ENCODE peak calls at places on chromosome 15, in five cellular contexts. Q, W, E, I and M are unnamed samples.

GRCh38 chr15:60392601-60392985 is 5.2 kb downstream of the ANXA2 start:
- DNase-seq in Q (peak), W (peak), E (peak), I (no peak), M (no peak)

GRCh38 chr15:101091080-101092017 is 160.5 kb downstream of the CHSY1 start:
- DNase-seq in Q (no peak), W (no peak), E (peak), I (no peak), M (no peak)

GRCh38 chr15:99333413-99333812 is 82.1 kb downstream of the LRRC28 start:
- DNase-seq in Q (no peak), W (no peak), E (no peak), I (no peak), M (no peak)

GRCh38 chr15:83850846-83851245 is 196.9 kb downstream of the ADAMTSL3 start:
- DNase-seq in Q (no peak), W (no peak), E (no peak), I (no peak), M (no peak)

GRCh38 chr15:98896802-98897732 is 110.5 kb downstream of the PGPEP1L start:
- DNase-seq in Q (no peak), W (no peak), E (peak), I (no peak), M (no peak)

GRCh38 chr15:95051881-95052280 is 820.5 kb downstream of the MCTP2 start:
- DNase-seq in Q (no peak), W (no peak), E (no peak), I (no peak), M (no peak)

GRCh38 chr15:40358492-40359353 is 704 bp downstream of the DISP2 start:
- DNase-seq in Q (peak), W (no peak), E (no peak), I (no peak), M (no peak)

GRCh38 chr15:84552896-84553295 is 47.9 kb upstream of the ZSCAN2 start:
- DNase-seq in Q (no peak), W (no peak), E (no peak), I (no peak), M (no peak)

GRCh38 chr15:100468265-100468664 is 60.5 kb downstream of the CERS3 start:
- DNase-seq in Q (no peak), W (no peak), E (no peak), I (no peak), M (no peak)

GRCh38 chr15:99295840-99296239 is 44.6 kb downstream of the LRRC28 start:
- DNase-seq in Q (no peak), W (no peak), E (no peak), I (no peak), M (no peak)

GRCh38 chr15:77599899-77600298 is 32.8 kb downstream of the LINGO1 start:
- DNase-seq in Q (no peak), W (no peak), E (peak), I (no peak), M (no peak)

GRCh38 chr15:52734329-52734728 is 55.1 kb upstream of the ATOSA start:
- DNase-seq in Q (no peak), W (no peak), E (no peak), I (no peak), M (no peak)

GRCh38 chr15:50543556-50543955 is 2.9 kb downstream of the USP50 start:
- DNase-seq in Q (no peak), W (no peak), E (no peak), I (no peak), M (no peak)

GRCh38 chr15:60970246-60971170 is 258.6 kb downstream of the RORA start:
- DNase-seq in Q (no peak), W (no peak), E (no peak), I (no peak), M (no peak)

GRCh38 chr15:80891006-80891405 is 98.6 kb downstream of the MESD start:
- DNase-seq in Q (no peak), W (no peak), E (no peak), I (no peak), M (no peak)

GRCh38 chr15:34436956-34437442 is 609 bp downstream of the GOLGA8A start:
- DNase-seq in Q (peak), W (peak), E (peak), I (peak), M (peak)

GRCh38 chr15:27670481-27670880 is 428.6 kb downstream of the OCA2 start:
- DNase-seq in Q (no peak), W (no peak), E (no peak), I (no peak), M (no peak)

GRCh38 chr15:36409819-36410218 is 169.6 kb upstream of the CDIN1 start:
- DNase-seq in Q (no peak), W (no peak), E (no peak), I (no peak), M (no peak)

GRCh38 chr15:35522061-35522460 is 23.9 kb downstream of the DPH6 start:
- DNase-seq in Q (no peak), W (no peak), E (no peak), I (no peak), M (no peak)

GRCh38 chr15:59801649-59802048 is 112.5 kb upstream of the BNIP2 start:
- DNase-seq in Q (no peak), W (no peak), E (no peak), I (no peak), M (no peak)

GRCh38 chr15:90560229-90560771 is 30.6 kb downstream of the CRTC3 start:
- DNase-seq in Q (no peak), W (no peak), E (no peak), I (no peak), M (no peak)

GRCh38 chr15:68637755-68638405 is 59.1 kb downstream of the CORO2B start:
- DNase-seq in Q (no peak), W (no peak), E (no peak), I (no peak), M (no peak)

GRCh38 chr15:29043731-29044485 is 158.1 kb downstream of the APBA2 start:
- DNase-seq in Q (no peak), W (no peak), E (no peak), I (no peak), M (no peak)